ENCODE peak calls at places on chromosomes 3 and 15, in four cellular contexts. Z is ELF-1, X is lower lobe of right lung, D is T-helper 1 cell. M is an unnamed sample.

GRCh38 chr3:128794067-128794768 is 68.2 kb downstream of the RAB7A start:
- DNase-seq in Z (no peak), X (no peak), D (no peak), M (no peak)

GRCh38 chr3:21544076-21544462 is 206.9 kb downstream of the ZNF385D start:
- DNase-seq in Z (peak), X (no peak), D (no peak), M (no peak)

GRCh38 chr3:103644450-103644849 is 1209.6 kb downstream of the ZPLD1 start:
- DNase-seq in Z (no peak), X (no peak), D (no peak), M (no peak)

GRCh38 chr3:170301404-170301803 is 56.1 kb upstream of the SKIL start:
- DNase-seq in Z (no peak), X (no peak), D (no peak), M (no peak)

GRCh38 chr15:98217356-98217755 is 256.9 kb downstream of the ARRDC4 start:
- DNase-seq in Z (no peak), X (no peak), D (no peak), M (no peak)

GRCh38 chr3:53845103-53845880 is 927 bp downstream of the CHDH start:
- DNase-seq in Z (peak), X (peak), D (no peak), M (peak)

GRCh38 chr15:39018966-39019365 is 454.4 kb upstream of the RASGRP1 start:
- DNase-seq in Z (no peak), X (no peak), D (no peak), M (no peak)

GRCh38 chr3:109131276-109131675 is 5.2 kb upstream of the C3orf85 start:
- DNase-seq in Z (no peak), X (no peak), D (no peak), M (no peak)

GRCh38 chr15:85289677-85290365 is 90.6 kb upstream of the AKAP13 start:
- DNase-seq in Z (peak), X (peak), D (no peak), M (peak)

GRCh38 chr3:151971814-151972579 is 98.6 kb downstream of the SUCNR1 start:
- DNase-seq in Z (peak), X (no peak), D (no peak), M (no peak)

GRCh38 chr15:29470311-29470710 is 200.7 kb upstream of the NSMCE3 start:
- DNase-seq in Z (no peak), X (no peak), D (no peak), M (no peak)

GRCh38 chr15:39756806-39757522 is 25.7 kb downstream of the FSIP1 start:
- DNase-seq in Z (no peak), X (no peak), D (no peak), M (no peak)

GRCh38 chr3:39808467-39809180 is 785 bp upstream of the MYRIP start:
- DNase-seq in Z (peak), X (no peak), D (no peak), M (peak)

GRCh38 chr3:185112186-185112585 is 40.7 kb downstream of the C3orf70 start:
- DNase-seq in Z (no peak), X (no peak), D (no peak), M (no peak)

GRCh38 chr15:88382482-88382983 is 84.7 kb downstream of the MRPL46 start:
- DNase-seq in Z (no peak), X (no peak), D (no peak), M (no peak)

GRCh38 chr3:47664519-47664918 is 85.9 kb upstream of the CSPG5 start:
- DNase-seq in Z (no peak), X (no peak), D (no peak), M (no peak)

GRCh38 chr3:66910721-66911120 is 87.4 kb upstream of the KBTBD8 start:
- DNase-seq in Z (no peak), X (no peak), D (no peak), M (no peak)

GRCh38 chr15:51367322-51367976 is 26.0 kb downstream of the GLDN start:
- DNase-seq in Z (no peak), X (no peak), D (no peak), M (no peak)

GRCh38 chr3:135109681-135110080 is 314.6 kb downstream of the EPHB1 start:
- DNase-seq in Z (no peak), X (no peak), D (no peak), M (no peak)

GRCh38 chr3:147415819-147416218 is 6.7 kb downstream of the ZIC1 start:
- DNase-seq in Z (no peak), X (no peak), D (no peak), M (no peak)

GRCh38 chr15:43133429-43134156 is at the start of gene TMEM62:
- DNase-seq in Z (peak), X (peak), D (peak), M (peak)

GRCh38 chr3:77186728-77187127 is 146.8 kb downstream of the ROBO2 start:
- DNase-seq in Z (no peak), X (no peak), D (no peak), M (no peak)

GRCh38 chr3:160618878-160619277 is 53.5 kb upstream of the KPNA4 start:
- DNase-seq in Z (no peak), X (no peak), D (no peak), M (no peak)

GRCh38 chr3:128337305-128337704 is 129.4 kb downstream of the DNAJB8 start:
- DNase-seq in Z (no peak), X (peak), D (no peak), M (no peak)

GRCh38 chr3:121834079-121834730 is 655 bp downstream of the IQCB1 start:
- DNase-seq in Z (no peak), X (no peak), D (no peak), M (no peak)

GRCh38 chr3:11530153-11530721 is 113.5 kb downstream of the VGLL4 start:
- DNase-seq in Z (peak), X (no peak), D (no peak), M (peak)

M was measured in posterior cingulate gyrus.